ENCODE peak calls at places on chromosomes 4 and X, in seven cellular contexts. C is SK-N-SH, K is GM12892, Y is H1, F is K562, Z is HepG2, Q is GM12878. X is an unnamed sample.

GRCh38 chr4:121227254-121227867 is 63.2 kb upstream of the TNIP3 start:
- DNase-seq in Z (no peak), C (no peak), Q (peak), Y (no peak), K (no peak), F (no peak), X (no peak)

GRCh38 chrX:103362504-103362903 is 6.2 kb downstream of the TCEAL9 start:
- DNase-seq in Z (peak), Q (no peak), C (no peak), K (no peak), Y (no peak), F (no peak), X (no peak)

GRCh38 chr4:41745292-41746024 is 3.1 kb downstream of the PHOX2B start:
- DNase-seq in Y (peak), K (no peak), F (no peak), Z (no peak), C (peak), Q (no peak), X (no peak)

GRCh38 chr4:61505773-61506640 is 305.9 kb downstream of the ADGRL3 start:
- DNase-seq in Q (no peak), C (no peak), Y (no peak), K (no peak), F (no peak), Z (no peak), X (no peak)

GRCh38 chr4:158094413-158095110 is 78.3 kb downstream of the GASK1B start:
- DNase-seq in K (no peak), Z (peak), Q (no peak), F (no peak), C (no peak), Y (no peak), X (no peak)

GRCh38 chrX:87626996-87627395 is 109.4 kb downstream of the KLHL4 start:
- DNase-seq in C (no peak), Z (no peak), Y (no peak), F (no peak), K (no peak), Q (no peak), X (no peak)

GRCh38 chr4:27270435-27270834 is 409.8 kb downstream of the STIM2 start:
- DNase-seq in K (no peak), Z (peak), Y (no peak), C (no peak), F (no peak), Q (no peak), X (no peak)

GRCh38 chr4:78019494-78019893 is 37.6 kb upstream of the FRAS1 start:
- DNase-seq in Q (no peak), C (peak), Z (no peak), F (no peak), Y (no peak), K (no peak), X (no peak)

GRCh38 chr4:105875233-105875632 is 20.0 kb upstream of the NPNT start:
- DNase-seq in Y (no peak), C (no peak), F (no peak), Q (no peak), Z (no peak), K (no peak), X (no peak)

GRCh38 chr4:156593464-156593863 is 378.1 kb downstream of the PDGFC start:
- DNase-seq in F (no peak), K (no peak), Q (no peak), C (no peak), Z (no peak), Y (no peak), X (no peak)

GRCh38 chrX:102517331-102517730 is 792 bp upstream of the TMSB15A start:
- DNase-seq in Q (no peak), F (no peak), C (peak), Z (no peak), K (no peak), Y (no peak), X (no peak)

GRCh38 chr4:32748061-32748460 is 2027.9 kb downstream of the PCDH7 start:
- DNase-seq in Q (no peak), C (no peak), Y (no peak), F (no peak), Z (no peak), K (no peak), X (no peak)

GRCh38 chr4:1205641-1206298 is 33.4 kb upstream of the SPON2 start:
- DNase-seq in C (no peak), Z (no peak), F (no peak), K (peak), Y (no peak), Q (no peak), X (no peak)

GRCh38 chr4:137705171-137705783 is 173.0 kb upstream of the PCDH18 start:
- DNase-seq in F (no peak), Q (no peak), Y (no peak), C (no peak), K (no peak), Z (no peak), X (no peak)

GRCh38 chr4:83115000-83115399 is 471 bp upstream of the PLAC8 start:
- DNase-seq in Y (no peak), Q (no peak), Z (no peak), F (no peak), K (no peak), C (no peak), X (no peak)

GRCh38 chrX:56766554-56767412 is 37.7 kb downstream of the NBDY start:
- DNase-seq in Q (no peak), Z (no peak), Y (peak), F (no peak), K (no peak), C (peak), X (no peak)

GRCh38 chr4:55947254-55947882 is 1.4 kb upstream of the CEP135 start:
- DNase-seq in Z (no peak), Y (no peak), C (no peak), Q (peak), K (peak), F (no peak), X (no peak)

GRCh38 chr4:10567766-10568165 is 110.5 kb upstream of the ZNF518B start:
- DNase-seq in Q (no peak), C (no peak), F (no peak), Z (no peak), Y (no peak), K (no peak), X (no peak)

GRCh38 chrX:45788941-45789348 is 588.3 kb upstream of the DIPK2B start:
- DNase-seq in K (no peak), Q (no peak), Y (no peak), F (no peak), Z (no peak), C (no peak), X (no peak)

GRCh38 chr4:112523764-112524505 is 8.0 kb upstream of the NEUROG2 start:
- DNase-seq in F (peak), Z (peak), C (peak), Y (peak), Q (no peak), K (no peak), X (peak)

GRCh38 chr4:85940131-85940530 is 419.7 kb downstream of the MAPK10 start:
- DNase-seq in F (no peak), Q (no peak), Y (no peak), Z (no peak), K (no peak), C (no peak), X (no peak)

GRCh38 chr4:112514079-112514448 is 1.9 kb downstream of the NEUROG2 start:
- DNase-seq in Q (no peak), K (no peak), Y (peak), C (peak), Z (no peak), F (no peak), X (no peak)

GRCh38 chr4:9953089-9953488 is 68.2 kb downstream of the SLC2A9 start:
- DNase-seq in C (no peak), K (no peak), Z (no peak), F (no peak), Y (no peak), Q (no peak), X (no peak)

GRCh38 chr4:149706942-149707341 is 108.7 kb downstream of the IQCM start:
- DNase-seq in Z (no peak), F (no peak), Y (no peak), C (no peak), Q (no peak), K (no peak), X (no peak)

GRCh38 chr4:87985097-87985886 is 9.8 kb downstream of the SPP1 start:
- DNase-seq in K (no peak), C (peak), Y (peak), Q (no peak), Z (peak), F (no peak), X (no peak)

GRCh38 chrX:99348256-99348655 is 1061.8 kb downstream of the PCDH19 start:
- DNase-seq in Q (no peak), Z (no peak), K (no peak), Y (no peak), C (no peak), F (no peak), X (no peak)

GRCh38 chr4:140635606-140636005 is 66.8 kb upstream of the UCP1 start:
- DNase-seq in Q (no peak), C (no peak), Y (no peak), K (no peak), Z (peak), F (no peak), X (no peak)

GRCh38 chr4:157558016-157558415 is 337.5 kb downstream of the GRIA2 start:
- DNase-seq in Y (no peak), Z (no peak), Q (no peak), K (no peak), F (no peak), C (no peak), X (no peak)

GRCh38 chr4:20195071-20195885 is 56.4 kb upstream of the SLIT2 start:
- DNase-seq in Y (no peak), C (no peak), K (no peak), Z (no peak), F (no peak), Q (no peak), X (no peak)

GRCh38 chrX:39903343-39903742 is 194.4 kb downstream of the BCOR start:
- DNase-seq in Z (no peak), Q (no peak), F (no peak), K (no peak), Y (no peak), C (no peak), X (no peak)

GRCh38 chrX:71492086-71493065 is 40.5 kb upstream of the OGT start:
- DNase-seq in Q (no peak), Z (no peak), F (no peak), C (peak), Y (no peak), K (peak), X (no peak)

GRCh38 chr4:15143551-15143950 is 141.3 kb downstream of the CPEB2 start:
- DNase-seq in C (no peak), Q (no peak), F (no peak), Z (no peak), Y (no peak), K (no peak), X (no peak)

GRCh38 chr4:150581611-150582010 is 340 bp upstream of the MAB21L2 start:
- DNase-seq in K (no peak), C (peak), Q (no peak), F (no peak), Z (no peak), Y (peak), X (no peak)

DNA sequence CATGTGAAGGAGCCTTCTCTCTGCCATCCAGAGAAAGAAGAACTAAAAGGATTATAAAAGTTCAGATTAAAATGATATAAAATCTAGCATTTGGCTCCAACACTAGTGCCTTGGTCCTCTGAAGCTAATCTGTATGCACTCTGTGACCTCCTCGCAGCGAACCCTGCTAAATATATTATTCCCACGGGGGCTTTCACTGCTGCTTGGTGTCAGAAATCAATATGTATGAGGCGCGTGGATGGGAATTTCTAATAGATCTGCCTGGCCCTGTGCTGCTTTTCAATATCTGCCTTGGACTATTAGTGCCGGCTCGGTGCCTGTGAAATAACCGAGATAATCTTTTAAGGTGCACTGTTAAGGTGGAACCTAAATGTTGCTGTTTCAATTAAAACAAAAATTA is 69.7 kb downstream of the CXXC4 start:
- DNase-seq in Z (no peak), Q (no peak), K (no peak), Y (no peak), C (no peak), F (no peak), X (no peak)
- TF ChIP-seq TAF1 in Z (no peak), Q (no peak), K (no peak), Y (no peak), C (no peak), F (no peak), X (no peak)

DNA sequence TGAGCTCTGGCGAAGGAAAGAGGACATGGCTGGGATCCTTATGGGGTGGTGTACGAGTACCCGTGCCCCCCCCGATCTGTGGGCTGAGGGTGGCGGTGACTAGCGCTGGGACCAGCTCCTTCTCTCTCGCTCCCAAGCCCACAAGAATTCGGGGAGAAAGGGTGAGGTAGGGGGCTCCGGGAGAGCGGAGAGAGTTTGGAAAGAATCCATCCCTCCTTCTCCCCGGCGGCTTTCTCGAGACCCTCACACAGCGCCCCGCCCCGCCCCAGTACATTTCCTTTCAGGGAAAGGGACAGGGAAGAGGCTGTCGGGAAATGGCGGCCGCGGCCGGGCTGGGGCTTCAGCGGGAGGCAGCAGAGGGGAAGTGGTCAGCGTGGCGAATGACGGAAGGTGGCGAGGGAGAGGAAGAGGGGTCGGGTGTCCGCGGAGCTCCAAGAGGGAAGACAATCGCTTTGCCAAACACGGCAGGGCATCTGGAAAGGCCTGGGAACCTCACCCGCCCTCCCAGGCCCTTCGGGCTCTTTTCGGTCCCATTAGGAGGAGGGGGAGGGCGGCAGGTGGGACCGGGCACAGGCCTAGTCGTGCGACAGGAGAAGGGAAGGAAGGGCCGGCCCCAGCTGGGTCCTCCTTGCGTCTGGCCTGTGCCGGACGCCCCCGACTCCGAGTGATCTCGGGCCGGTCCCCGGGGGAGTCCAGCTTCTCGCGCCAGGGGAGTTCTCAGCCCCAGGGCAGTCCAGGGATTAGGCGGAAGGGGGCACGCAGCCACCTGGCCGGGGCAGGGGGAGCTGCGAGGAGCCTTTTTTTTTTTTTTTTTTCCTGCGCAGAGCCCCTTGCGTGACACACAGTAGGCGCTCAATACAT is 10.2 kb downstream of the HNRNPH2 start:
- DNase-seq in C (peak), F (no peak), Z (no peak), Y (peak), K (peak), Q (no peak), X (peak)
- TF ChIP-seq TAF1 in C (peak), F (no peak), Z (no peak), Y (peak), K (peak), Q (peak), X (peak)

GRCh38 chr4:183139058-183139740 is 40.1 kb downstream of the WWC2 start:
- DNase-seq in Z (no peak), C (no peak), Y (no peak), Q (no peak), F (no peak), K (no peak), X (no peak)
- TF ChIP-seq TAF1 in Z (no peak), C (no peak), Y (no peak), Q (no peak), F (no peak), K (no peak), X (no peak)

GRCh38 chr4:154727540-154727939 is 16.3 kb upstream of the LRAT start:
- DNase-seq in Y (no peak), Q (no peak), K (no peak), F (no peak), C (no peak), Z (peak), X (no peak)
- TF ChIP-seq TAF1 in Y (no peak), Q (no peak), K (no peak), F (no peak), C (no peak), Z (no peak), X (no peak)

GRCh38 chrX:113400193-113400704 is 559.6 kb upstream of the AMOT start:
- DNase-seq in Y (no peak), Z (peak), C (no peak), F (no peak), Q (no peak), K (no peak), X (no peak)
- TF ChIP-seq TAF1 in Y (no peak), Z (no peak), C (no peak), F (no peak), Q (no peak), K (no peak), X (no peak)

DNA sequence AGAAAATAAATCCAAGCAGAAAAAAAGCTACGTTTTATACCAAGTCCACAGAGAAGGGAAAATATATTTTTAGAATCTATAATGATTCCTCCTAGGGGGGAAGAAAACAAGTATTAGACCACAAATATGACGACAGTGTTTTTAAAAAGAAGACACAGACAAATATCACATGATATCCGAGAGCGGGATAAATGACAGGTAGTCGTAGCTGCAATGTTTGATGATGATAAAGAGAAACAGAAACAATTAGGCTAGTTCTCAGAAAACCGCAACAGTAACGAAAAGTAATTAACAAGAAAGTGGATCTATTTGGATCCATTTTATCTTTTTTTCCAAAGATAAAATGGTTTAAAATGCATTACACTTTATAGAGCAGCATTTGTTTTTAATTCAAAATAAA is 918 bp downstream of the HAUS3 start:
- DNase-seq in C (no peak), Z (no peak), Y (no peak), K (no peak), Q (no peak), F (no peak), X (no peak)
- TF ChIP-seq TAF1 in C (no peak), Z (no peak), Y (no peak), K (no peak), Q (no peak), F (no peak), X (no peak)

X was measured in GM12891.